ENCODE peak calls at places on chromosome 4, in five cellular contexts. G, L, A, H and D are unnamed samples.

GRCh38 chr4:177118596-177118995 is 191.1 kb upstream of the NEIL3 start:
- DNase-seq in A (peak; percentile 100), L (peak; percentile 56), G (peak; percentile 95), H (peak; percentile 98), D (no peak)

GRCh38 chr4:152935661-152936445 is at the start of gene FHDC1:
- DNase-seq in H (no peak), L (peak; percentile 6), A (peak; percentile 19), G (peak; percentile 39), D (peak; percentile 9)

GRCh38 chr4:6466756-6467381 is 5.5 kb downstream of the PPP2R2C start:
- DNase-seq in A (no peak), G (no peak), H (no peak), L (no peak), D (no peak)

GRCh38 chr4:95165926-95166524 is 382.7 kb downstream of the UNC5C start:
- DNase-seq in L (peak; percentile 78), A (peak; percentile 50), G (peak; percentile 81), H (peak; percentile 81), D (peak; percentile 15)

GRCh38 chr4:39721788-39722187 is 23.9 kb downstream of the UBE2K start:
- DNase-seq in H (no peak), G (no peak), L (no peak), A (no peak), D (no peak)

GRCh38 chr4:159508917-159509500 is 406.1 kb downstream of the RAPGEF2 start:
- DNase-seq in L (no peak), G (no peak), H (no peak), A (peak; percentile 82), D (no peak)

GRCh38 chr4:16439003-16439402 is 212.7 kb upstream of the TAPT1 start:
- DNase-seq in H (no peak), L (no peak), A (peak; percentile 80), G (peak; percentile 76), D (no peak)

GRCh38 chr4:121041307-121042090 is 30.8 kb downstream of the NDNF start:
- DNase-seq in A (no peak), L (no peak), G (no peak), H (no peak), D (no peak)

GRCh38 chr4:140641789-140642439 is 73.2 kb upstream of the UCP1 start:
- DNase-seq in L (no peak), G (no peak), A (no peak), H (peak; percentile 35), D (no peak)

GRCh38 chr4:88792268-88792781 is 94.7 kb upstream of the NAP1L5 start:
- DNase-seq in H (peak; percentile 71), A (peak; percentile 83), L (peak; percentile 94), G (peak; percentile 86), D (no peak)

GRCh38 chr4:89538886-89539285 is 231.3 kb upstream of the GPRIN3 start:
- DNase-seq in L (peak; percentile 55), G (no peak), A (no peak), H (peak; percentile 38), D (no peak)

GRCh38 chr4:71229477-71230257 is 109.2 kb upstream of the SLC4A4 start:
- DNase-seq in H (peak; percentile 83), G (peak; percentile 79), L (peak; percentile 71), A (peak; percentile 39), D (no peak)

GRCh38 chr4:8662776-8663175 is 70.2 kb downstream of the CPZ start:
- DNase-seq in H (no peak), G (no peak), A (no peak), L (no peak), D (no peak)

GRCh38 chr4:175891863-175892262 is 79.8 kb upstream of the GPM6A start:
- DNase-seq in H (peak; percentile 44), L (peak; percentile 14), A (peak; percentile 26), G (peak; percentile 50), D (no peak)

GRCh38 chr4:1960170-1960825 is 48.5 kb downstream of the NELFA start:
- DNase-seq in A (peak; percentile 34), H (no peak), G (peak; percentile 46), L (no peak), D (no peak)

GRCh38 chr4:16483540-16483939 is 257.3 kb upstream of the TAPT1 start:
- DNase-seq in A (no peak), G (no peak), H (no peak), L (no peak), D (no peak)

GRCh38 chr4:55545681-55546632 is 752 bp downstream of the CLOCK start:
- DNase-seq in L (peak; percentile 83), A (peak; percentile 41), H (peak; percentile 75), G (peak; percentile 88), D (no peak)

GRCh38 chr4:168028568-168028967 is 63.8 kb upstream of the ANXA10 start:
- DNase-seq in A (no peak), L (no peak), H (no peak), G (peak; percentile 56), D (no peak)

GRCh38 chr4:78937837-78938236 is 1.4 kb downstream of the PAQR3 start:
- DNase-seq in A (peak; percentile 39), H (no peak), G (peak; percentile 75), L (peak; percentile 39), D (no peak)

GRCh38 chr4:186727977-186728519 is 4.4 kb upstream of the FAT1 start:
- DNase-seq in H (peak; percentile 56), A (no peak), G (peak; percentile 23), L (peak; percentile 50), D (no peak)

GRCh38 chr4:1249731-1250526 is 999 bp upstream of the CTBP1 start:
- DNase-seq in G (peak; percentile 74), A (peak; percentile 61), L (peak; percentile 62), H (peak; percentile 33), D (no peak)

DNA sequence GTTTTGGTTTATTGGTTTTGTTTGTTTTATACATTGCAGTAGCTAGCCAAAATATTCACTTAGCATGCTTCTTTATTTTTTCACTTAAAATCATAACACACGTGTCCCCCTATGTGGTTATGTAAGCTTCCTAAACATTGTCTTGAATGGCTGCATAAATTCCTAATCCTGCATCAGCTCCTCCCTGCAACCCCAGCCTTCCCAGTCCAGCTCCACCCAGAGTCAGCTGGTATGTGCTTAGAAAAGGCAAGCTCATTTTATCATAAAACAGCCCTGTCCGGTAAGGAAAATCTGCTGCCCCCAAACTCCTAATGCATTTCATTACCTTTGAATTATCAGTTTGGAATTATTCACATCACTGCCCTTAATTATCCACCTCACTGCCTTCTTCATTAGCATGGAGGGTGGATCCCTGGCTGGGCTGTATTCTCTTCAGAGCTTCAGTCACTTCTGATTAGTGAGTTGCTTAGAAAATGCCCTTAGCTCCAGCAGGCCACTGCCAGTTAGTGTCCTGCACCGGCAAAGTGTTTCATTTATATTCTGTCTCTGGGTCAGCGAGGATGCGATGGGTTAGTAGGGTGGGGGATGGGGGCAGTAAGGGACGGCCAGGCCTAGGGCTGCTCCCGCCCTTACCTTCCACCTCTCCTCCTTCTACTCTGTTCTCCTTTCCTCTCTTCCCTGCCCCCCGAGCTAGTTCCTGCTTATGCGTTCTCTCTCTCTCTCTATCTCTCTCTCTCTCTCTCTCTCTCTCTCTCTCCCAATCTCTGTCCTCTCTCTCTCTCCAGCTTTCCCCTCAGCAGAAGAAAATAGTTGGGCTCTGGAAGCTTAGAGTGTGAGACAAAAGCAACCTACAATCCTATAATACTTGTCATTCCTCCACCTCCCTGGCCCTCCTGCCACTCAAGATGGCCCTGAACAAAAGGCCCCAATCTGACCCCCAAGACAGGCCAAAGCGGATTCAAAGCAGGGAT is 174.8 kb upstream of the KLF3 start:
- DNase-seq in L (peak; percentile 33), G (peak; percentile 27), A (no peak), H (peak; percentile 42), D (no peak)
- H2AFZ ChIP-seq in L (peak overlapping the region; percentile 58), G (no peak overlapping the region), A (peak overlapping the region; percentile 67), H (no peak overlapping the region), D (peak overlapping the region; percentile 31)

GRCh38 chr4:44446801-44447562 is 1.6 kb downstream of the KCTD8 start:
- DNase-seq in H (no peak), G (no peak), L (no peak), A (no peak), D (no peak)
- H3K4me3 ChIP-seq in H (peak overlapping the region; percentile 44), G (no peak overlapping the region), L (no peak overlapping the region), A (peak overlapping the region; percentile 65), D (peak overlapping the region; percentile 87)

DNA sequence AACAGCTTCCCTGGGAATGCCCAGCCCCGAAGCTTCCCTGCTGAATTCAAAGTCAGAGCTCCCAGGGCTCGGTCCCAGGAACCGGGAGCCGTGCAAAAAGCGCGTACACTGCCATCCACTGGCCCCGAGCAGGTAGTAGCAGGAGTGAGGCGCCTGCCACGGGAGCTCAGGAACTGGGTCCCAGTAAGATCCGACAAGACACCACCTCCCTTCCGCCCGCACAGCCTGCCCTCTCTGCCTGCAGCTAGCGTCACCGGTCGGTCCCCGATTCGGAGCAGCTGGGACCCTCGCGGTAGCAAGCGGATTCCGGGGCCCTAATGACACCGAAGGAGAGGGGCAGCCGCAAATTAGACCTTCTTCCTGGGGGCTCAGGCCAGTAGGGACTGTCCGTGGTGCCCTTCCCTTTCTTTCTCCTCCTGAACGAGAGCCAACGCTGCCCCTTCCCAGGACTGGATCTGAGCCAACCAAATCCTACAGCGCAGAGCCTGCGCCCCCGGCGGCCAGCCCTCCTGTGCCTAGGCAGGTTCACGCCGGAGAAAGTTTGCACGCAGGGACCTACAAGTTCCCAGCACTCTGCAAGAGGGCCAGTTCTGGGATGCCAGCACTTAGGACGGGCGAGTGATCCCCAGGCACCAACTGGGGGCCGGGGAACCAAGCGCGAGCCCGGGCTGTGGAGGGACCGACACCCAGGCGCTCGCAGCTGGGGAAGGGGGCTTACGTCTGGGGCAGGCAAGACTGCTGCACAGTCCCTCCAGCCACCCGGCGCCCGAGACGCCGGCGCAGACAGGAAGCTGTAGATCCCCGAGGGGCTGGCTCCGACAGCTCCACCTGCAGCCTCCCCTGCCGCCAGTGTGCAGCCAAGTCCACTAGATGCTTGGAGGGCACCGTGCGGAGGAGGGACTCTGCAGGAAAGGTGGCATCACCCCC is 949 bp downstream of the CORIN start:
- DNase-seq in H (peak; percentile 83), A (peak; percentile 67), G (peak; percentile 92), L (peak; percentile 81), D (no peak)
- H3K9ac ChIP-seq in H (no peak overlapping the region), A (peak overlapping the region; percentile 77), G (peak overlapping the region; percentile 50), L (peak overlapping the region; percentile 77), D (peak overlapping the region; percentile 51)

GRCh38 chr4:137299281-137299680 is 233.0 kb downstream of the PCDH18 start:
- DNase-seq in L (no peak), H (no peak), A (no peak), G (no peak), D (no peak)

GRCh38 chr4:137300776-137301175 is 231.5 kb downstream of the PCDH18 start:
- DNase-seq in A (peak; percentile 45), G (peak; percentile 67), L (no peak), H (peak; percentile 44), D (no peak)
- H2AFZ ChIP-seq in A (no peak overlapping the region), G (peak overlapping the region; percentile 57), L (no peak overlapping the region), H (no peak overlapping the region), D (no peak overlapping the region)

GRCh38 chr4:112510191-112510467 is 5.9 kb downstream of the NEUROG2 start:
- DNase-seq in L (no peak), H (no peak), A (no peak), G (no peak), D (no peak)
- H3K4me3 ChIP-seq in L (no peak overlapping the region), H (peak overlapping the region; percentile 27), A (peak overlapping the region; percentile 37), G (peak overlapping the region; percentile 52), D (no peak overlapping the region)